ENCODE peak calls at places on chromosomes 16 and 17, in six cellular contexts. N is endodermal cell; Z is heart right ventricle; H is CD4-positive, CD25-positive, alpha-beta regulatory T cell; L is aorta; R is HAP-1. A is an unnamed sample. For H3K9me3 and H3K36me3, the result is how much of the 10 kb centered on the place peaks cover.

GRCh38 chr16:56372938-56373337 is 52.4 kb downstream of the AMFR start:
- DNase-seq in H (no peak), R (no peak), L (no peak), Z (no peak), N (no peak), A (no peak)

GRCh38 chr17:80780381-80781187 is 211.1 kb upstream of the CHMP6 start:
- DNase-seq in H (no peak), Z (no peak), N (no peak), R (no peak), L (no peak), A (peak)

GRCh38 chr16:89442588-89442987 is 47.8 kb downstream of the ANKRD11 start:
- DNase-seq in Z (no peak), N (no peak), H (no peak), R (no peak), L (no peak), A (no peak)

GRCh38 chr16:24915019-24915418 is 69.3 kb downstream of the SLC5A11 start:
- DNase-seq in Z (no peak), L (peak), R (no peak), N (no peak), H (no peak), A (no peak)

GRCh38 chr17:14926526-14927122 is 338.5 kb downstream of the PMP22 start:
- DNase-seq in R (peak), H (peak), N (peak), L (no peak), Z (no peak), A (no peak)

GRCh38 chr17:79874329-79874981 is 35.2 kb upstream of the CBX4 start:
- DNase-seq in H (peak), L (no peak), R (peak), N (peak), Z (no peak), A (no peak)

GRCh38 chr16:84144301-84144858 is 597 bp downstream of the HSDL1 start:
- DNase-seq in R (peak), N (peak), L (peak), Z (peak), H (peak), A (peak)

GRCh38 chr16:10362077-10362863 is 23.6 kb upstream of the ATF7IP2 start:
- DNase-seq in L (no peak), N (no peak), R (no peak), H (no peak), Z (no peak), A (no peak)

GRCh38 chr17:64694207-64694606 is 32.1 kb upstream of the SMURF2 start:
- DNase-seq in Z (peak), L (peak), N (no peak), H (no peak), R (no peak), A (peak)

GRCh38 chr17:18932360-18933055 is 19.5 kb upstream of the SLC5A10 start:
- DNase-seq in R (no peak), H (no peak), L (no peak), Z (no peak), N (no peak), A (no peak)

GRCh38 chr16:87780385-87780989 is 14.7 kb upstream of the KLHDC4 start:
- DNase-seq in N (no peak), H (peak), R (no peak), L (no peak), Z (no peak), A (peak)

GRCh38 chr17:39107973-39108372 is 43.5 kb downstream of the PLXDC1 start:
- DNase-seq in H (no peak), R (no peak), Z (no peak), L (no peak), N (peak), A (no peak)

GRCh38 chr16:49516382-49517036 is 142.9 kb downstream of the C16orf78 start:
- DNase-seq in L (no peak), N (no peak), R (no peak), Z (no peak), H (no peak), A (no peak)

GRCh38 chr16:49521706-49522325 is 148.2 kb downstream of the C16orf78 start:
- DNase-seq in N (no peak), H (no peak), L (no peak), Z (no peak), R (no peak), A (no peak)

GRCh38 chr16:49520684-49521083 is 147.1 kb downstream of the C16orf78 start:
- DNase-seq in Z (no peak), H (no peak), L (no peak), N (no peak), R (no peak), A (no peak)

GRCh38 chr16:49519008-49519656 is 145.5 kb downstream of the C16orf78 start:
- DNase-seq in L (no peak), H (no peak), R (no peak), Z (no peak), N (no peak), A (no peak)

DNA sequence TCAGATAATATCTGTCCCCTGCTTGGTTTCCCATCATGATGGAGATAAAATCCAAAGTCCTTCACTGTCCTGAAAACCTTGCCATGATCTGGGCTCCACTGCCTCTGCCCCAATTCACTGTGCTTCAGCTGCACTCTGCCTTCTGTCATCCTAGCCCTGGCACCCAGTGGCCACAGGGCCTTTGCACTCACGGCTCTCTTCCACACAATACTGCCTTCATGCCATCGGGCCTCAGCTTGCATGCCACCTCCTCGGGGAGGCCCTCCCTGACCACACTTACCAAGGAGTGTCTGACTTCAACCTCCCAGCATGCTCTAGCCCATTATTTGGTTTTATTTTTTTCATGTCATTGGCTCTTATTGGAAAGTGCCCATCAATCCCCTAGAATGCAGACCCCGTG is 146.1 kb downstream of the C16orf78 start:
- DNase-seq in H (no peak), Z (no peak), L (no peak), R (no peak), N (no peak), A (no peak)
- H3K4me3 ChIP-seq in H (no peak), Z (no peak), L (no peak), R (no peak), N (no peak), A (no peak)

GRCh38 chr16:3311496-3311895 is 6.2 kb downstream of the ZNF75A start:
- DNase-seq in L (no peak), R (no peak), N (no peak), H (no peak), Z (no peak), A (no peak)
- H3K9me3 ChIP-seq in L (under half), R (under half), N (half or more), H (half or more), Z (under half), A (under half)

GRCh38 chr17:2724783-2725164 is 13.2 kb upstream of the CLUH start:
- DNase-seq in Z (peak), R (peak), H (no peak), N (peak), L (no peak), A (no peak)
- H3K36me3 ChIP-seq in Z (under half), R (under half), H (under half), N (under half), L (under half), A (under half)

GRCh38 chr17:58005728-58006562 is 1.1 kb downstream of the SRSF1 start:
- DNase-seq in Z (no peak), L (no peak), H (peak), R (no peak), N (no peak), A (no peak)
- H3K4me3 ChIP-seq in Z (peak), L (peak), H (peak), R (peak), N (peak), A (peak)

GRCh38 chr17:22512506-22512905 is 820.2 kb downstream of the KCNJ18 start:
- DNase-seq in L (no peak), H (no peak), N (no peak), R (no peak), Z (no peak), A (no peak)

GRCh38 chr17:22511431-22511830 is 819.1 kb downstream of the KCNJ18 start:
- DNase-seq in H (no peak), L (no peak), R (no peak), N (no peak), Z (no peak), A (no peak)

GRCh38 chr17:22510504-22510903 is 818.2 kb downstream of the KCNJ18 start:
- DNase-seq in H (no peak), N (no peak), R (no peak), Z (no peak), L (no peak), A (no peak)

GRCh38 chr17:22512997-22513538 is 820.7 kb downstream of the KCNJ18 start:
- DNase-seq in R (no peak), N (no peak), H (no peak), Z (no peak), L (no peak), A (no peak)

GRCh38 chr17:22512057-22512456 is 819.7 kb downstream of the KCNJ18 start:
- DNase-seq in R (no peak), L (no peak), H (no peak), N (no peak), Z (no peak), A (no peak)
- H3K9me3 ChIP-seq in R (under half), L (under half), H (under half), N (under half), Z (under half), A (under half)

DNA sequence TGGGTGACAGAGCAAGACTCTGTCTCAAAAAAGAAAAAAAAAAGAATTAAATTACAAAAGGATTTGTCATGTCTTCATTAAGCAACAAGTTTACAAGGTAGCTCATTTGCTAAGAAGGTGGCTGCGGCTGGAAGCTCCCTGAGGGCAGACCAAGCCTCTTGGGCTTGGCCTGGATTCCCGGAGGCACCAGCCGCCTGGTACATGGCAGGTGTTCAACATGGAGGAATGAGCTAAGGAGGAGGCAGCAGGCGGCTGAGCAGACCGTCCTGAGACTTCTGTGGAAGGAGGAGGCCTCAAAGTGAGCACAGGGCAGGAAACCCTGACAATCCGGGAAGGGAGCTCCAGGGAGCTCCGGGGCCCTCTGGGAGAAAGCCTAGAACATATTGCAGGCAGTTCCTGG is 3.2 kb upstream of the MYLK3 start:
- DNase-seq in H (no peak), N (no peak), Z (no peak), L (no peak), R (no peak), A (no peak)
- H3K36me3 ChIP-seq in H (under half), N (under half), Z (under half), L (under half), R (under half), A (under half)

DNA sequence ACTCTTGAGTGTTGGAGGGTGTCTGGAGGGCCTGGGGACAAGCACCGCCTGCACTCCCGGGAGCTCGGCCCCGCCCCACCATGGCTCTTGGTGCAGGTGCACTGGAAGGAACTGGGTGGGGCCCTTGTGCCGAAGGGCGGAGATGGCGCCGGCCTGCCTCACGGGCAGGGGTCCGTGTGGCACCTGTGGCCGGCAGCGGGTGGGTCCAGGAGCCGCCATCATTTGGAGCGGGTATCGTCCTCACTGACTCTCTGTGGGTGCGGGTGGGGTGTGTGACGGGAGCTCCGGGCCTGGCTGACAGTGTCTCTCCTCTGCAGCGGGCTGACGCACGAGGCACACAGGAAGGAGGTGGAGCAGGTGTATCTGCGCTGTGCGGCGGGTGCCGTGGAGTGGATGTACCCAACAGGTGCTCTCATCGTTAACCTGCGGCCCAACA is 5.2 kb downstream of the METRNL start:
- DNase-seq in Z (no peak), R (no peak), L (no peak), N (no peak), H (no peak), A (peak)
- H3K4me3 ChIP-seq in Z (no peak), R (no peak), L (no peak), N (no peak), H (no peak), A (no peak)

GRCh38 chr16:35200662-35201061 is 1741.2 kb downstream of the TP53TG3F start:
- DNase-seq in R (no peak), Z (no peak), N (no peak), H (no peak), L (no peak), A (no peak)

GRCh38 chr16:35197656-35198055 is 1738.2 kb downstream of the TP53TG3F start:
- DNase-seq in L (no peak), H (no peak), R (no peak), N (no peak), Z (no peak), A (no peak)

GRCh38 chr16:35203636-35204035 is 1744.2 kb downstream of the TP53TG3F start:
- DNase-seq in H (no peak), Z (no peak), R (no peak), N (no peak), L (no peak), A (no peak)

GRCh38 chr16:35198223-35199199 is 1739.1 kb downstream of the TP53TG3F start:
- DNase-seq in H (no peak), N (no peak), Z (no peak), L (no peak), R (no peak), A (no peak)

DNA sequence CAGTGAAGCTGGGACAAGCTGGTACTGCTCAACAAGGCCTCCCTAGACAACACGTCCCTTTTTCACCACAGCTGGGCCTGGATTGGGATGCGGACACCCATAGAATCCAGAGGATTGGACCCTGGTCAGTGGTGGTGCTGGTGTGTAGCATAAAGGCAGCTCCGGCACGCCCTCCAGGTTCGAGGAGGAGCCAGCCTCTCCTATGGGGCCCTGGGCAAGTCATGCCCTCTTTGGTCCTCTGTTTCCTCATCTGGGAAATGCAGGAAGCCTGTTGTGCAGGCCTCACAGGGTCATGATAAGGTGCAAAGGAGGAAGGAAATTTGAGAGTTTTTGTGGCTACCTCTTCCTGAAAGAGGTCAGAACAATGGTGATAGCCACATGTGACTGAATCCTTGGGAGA is 1741.7 kb downstream of the TP53TG3F start:
- DNase-seq in H (no peak), N (no peak), Z (no peak), R (no peak), L (no peak), A (no peak)
- H3K9me3 ChIP-seq in H (half or more), N (half or more), Z (under half), R (under half), L (under half), A (under half)

GRCh38 chr17:68591583-68591982 is 9.6 kb downstream of the FAM20A start:
- DNase-seq in N (peak), R (no peak), H (no peak), Z (peak), L (no peak), A (no peak)

GRCh38 chr17:68594552-68594951 is 6.6 kb downstream of the FAM20A start:
- DNase-seq in H (no peak), R (no peak), N (no peak), L (no peak), Z (no peak), A (no peak)

GRCh38 chr17:68592667-68593330 is 8.4 kb downstream of the FAM20A start:
- DNase-seq in Z (no peak), H (no peak), L (no peak), R (no peak), N (no peak), A (no peak)

GRCh38 chr17:68592004-68592403 is 9.2 kb downstream of the FAM20A start:
- DNase-seq in H (no peak), L (no peak), Z (no peak), N (no peak), R (no peak), A (no peak)

GRCh38 chr17:68593331-68593710 is 7.8 kb downstream of the FAM20A start:
- DNase-seq in H (no peak), Z (no peak), R (no peak), N (no peak), L (no peak), A (no peak)
- H3K36me3 ChIP-seq in H (under half), Z (under half), R (under half), N (half or more), L (under half), A (under half)